ENCODE peak calls at places on chromosomes 11 and 22, in five cellular contexts. N is K562, P is H1, M is HepG2, U is GM12878. K is an unnamed sample.

GRCh38 chr11:94175545-94175944 is 46.9 kb downstream of the PANX1 start:
- DNase-seq in U (no peak), M (no peak), N (no peak), P (no peak), K (no peak)

GRCh38 chr11:910589-911030 is at the start of gene CHID1:
- DNase-seq in U (no peak), N (peak; percentile 98), P (peak; percentile 95), M (peak; percentile 79), K (peak; percentile 100)

GRCh38 chr22:42439821-42440674 is 7.8 kb upstream of the NFAM1 start:
- DNase-seq in M (no peak), U (no peak), N (no peak), P (no peak), K (no peak)

GRCh38 chr11:103681855-103682254 is 354.6 kb upstream of the DDI1 start:
- DNase-seq in N (no peak), M (no peak), P (no peak), U (no peak), K (no peak)

GRCh38 chr11:12137938-12138731 is 27.7 kb downstream of the MICAL2 start:
- DNase-seq in M (no peak), U (no peak), N (no peak), P (no peak), K (peak; percentile 38)

GRCh38 chr11:125170001-125170405 is 5.5 kb downstream of the PKNOX2 start:
- DNase-seq in P (no peak), M (no peak), N (no peak), U (no peak), K (no peak)

GRCh38 chr11:8756201-8756600 is 73.6 kb downstream of the RPL27A start:
- DNase-seq in N (no peak), P (no peak), M (no peak), U (no peak), K (no peak)

GRCh38 chr11:71240061-71240690 is 12.2 kb downstream of the SHANK2 start:
- DNase-seq in P (no peak), U (no peak), M (no peak), N (no peak), K (peak; percentile 3)

GRCh38 chr11:369336-370018 is at the start of gene B4GALNT4:
- DNase-seq in N (peak; percentile 93), U (no peak), M (no peak), P (no peak), K (peak; percentile 99)

GRCh38 chr11:12914401-12914912 is 94.7 kb upstream of the RASSF10 start:
- DNase-seq in N (peak; percentile 65), U (no peak), M (no peak), P (peak; percentile 89), K (peak; percentile 82)

GRCh38 chr11:14093065-14093464 is 130.5 kb downstream of the SPON1 start:
- DNase-seq in U (no peak), N (no peak), P (no peak), M (no peak), K (no peak)

GRCh38 chr11:97638825-97639224 is 1249.0 kb downstream of the JRKL start:
- DNase-seq in P (no peak), U (no peak), M (no peak), N (no peak), K (no peak)

GRCh38 chr22:35797411-35797810 is 79.7 kb downstream of the APOL5 start:
- DNase-seq in M (no peak), P (no peak), U (no peak), N (no peak), K (no peak)

GRCh38 chr11:17703951-17704350 is 15.4 kb upstream of the MYOD1 start:
- DNase-seq in M (no peak), N (peak; percentile 68), U (peak; percentile 5), P (no peak), K (no peak)

GRCh38 chr11:12599408-12600143 is 74.6 kb upstream of the TEAD1 start:
- DNase-seq in M (peak; percentile 91), P (peak; percentile 89), N (peak; percentile 62), U (peak; percentile 2), K (no peak)

GRCh38 chr22:25208743-25209505 is 9.3 kb downstream of the CRYBB3 start:
- DNase-seq in P (no peak), U (no peak), M (no peak), N (no peak), K (no peak)

GRCh38 chr11:121863126-121863525 is 252.9 kb downstream of the BLID start:
- DNase-seq in M (no peak), N (no peak), P (no peak), U (no peak), K (no peak)

GRCh38 chr11:103729653-103730052 is 306.8 kb upstream of the DDI1 start:
- DNase-seq in P (no peak), U (no peak), M (no peak), N (no peak), K (no peak)

GRCh38 chr22:21590809-21591641 is 23.5 kb downstream of the UBE2L3 start:
- DNase-seq in P (no peak), N (no peak), M (no peak), U (no peak), K (no peak)

GRCh38 chr11:122214567-122214966 is 98.6 kb upstream of the BLID start:
- DNase-seq in N (no peak), P (no peak), U (no peak), M (no peak), K (no peak)

GRCh38 chr22:27697888-27698287 is 103.7 kb downstream of the MN1 start:
- DNase-seq in N (no peak), U (no peak), P (no peak), M (no peak), K (no peak)

GRCh38 chr11:129881570-129882170 is 13.7 kb downstream of the NFRKB start:
- DNase-seq in N (peak; percentile 52), U (no peak), P (peak; percentile 79), M (peak; percentile 30), K (peak; percentile 74)

GRCh38 chr11:59249535-59249934 is 36.8 kb upstream of the MPEG1 start:
- DNase-seq in U (no peak), N (no peak), P (no peak), M (no peak), K (no peak)

GRCh38 chr11:33655842-33656600 is 44.6 kb downstream of the C11orf91 start:
- DNase-seq in P (peak; percentile 22), M (no peak), U (peak; percentile 53), N (no peak), K (no peak)

GRCh38 chr22:42893366-42894150 is 36.5 kb upstream of the ARFGAP3 start:
- DNase-seq in P (no peak), N (no peak), M (no peak), U (no peak), K (no peak)

GRCh38 chr11:94675239-94675638 is 92.9 kb upstream of the AMOTL1 start:
- DNase-seq in U (no peak), M (no peak), N (no peak), P (no peak), K (no peak)

GRCh38 chr22:30891781-30892180 is 76.8 kb downstream of the MORC2 start:
- DNase-seq in M (no peak), P (peak; percentile 27), N (no peak), U (no peak), K (peak; percentile 17)

GRCh38 chr11:90722552-90723190 is 499.8 kb upstream of the CHORDC1 start:
- DNase-seq in M (peak; percentile 68), U (no peak), P (no peak), N (no peak), K (no peak)

GRCh38 chr11:59802639-59803176 is 7.9 kb downstream of the MRPL16 start:
- DNase-seq in N (peak; percentile 39), P (no peak), U (no peak), M (peak; percentile 51), K (peak; percentile 42)

GRCh38 chr11:9357041-9357440 is 27.4 kb upstream of the IPO7 start:
- DNase-seq in U (no peak), M (no peak), P (no peak), N (no peak), K (no peak)

GRCh38 chr11:40467771-40468170 is 991.7 kb downstream of the LRRC4C start:
- DNase-seq in U (no peak), M (no peak), N (no peak), P (no peak), K (no peak)
- TF ChIP-seq USF2 in U (no peak), M (no peak), N (no peak), P (no peak), K (no peak)

GRCh38 chr11:65696802-65697552 is 15.1 kb upstream of the KAT5 start:
- DNase-seq in M (no peak), P (no peak), N (no peak), U (no peak), K (no peak)
- TF ChIP-seq TAF1 in M (no peak), P (no peak), N (no peak), U (no peak), K (no peak)

GRCh38 chr11:74641289-74641688 is 48.9 kb downstream of the POLD3 start:
- DNase-seq in M (no peak), U (no peak), P (no peak), N (peak; percentile 73), K (no peak)

GRCh38 chr11:74634537-74634936 is 42.2 kb downstream of the POLD3 start:
- DNase-seq in U (no peak), M (peak; percentile 18), N (peak; percentile 63), P (no peak), K (no peak)

GRCh38 chr11:74639533-74639932 is 47.2 kb downstream of the POLD3 start:
- DNase-seq in N (peak; percentile 26), P (no peak), M (no peak), U (no peak), K (no peak)

GRCh38 chr11:74633406-74634393 is 41.3 kb downstream of the POLD3 start:
- DNase-seq in P (no peak), M (no peak), N (no peak), U (no peak), K (no peak)

DNA sequence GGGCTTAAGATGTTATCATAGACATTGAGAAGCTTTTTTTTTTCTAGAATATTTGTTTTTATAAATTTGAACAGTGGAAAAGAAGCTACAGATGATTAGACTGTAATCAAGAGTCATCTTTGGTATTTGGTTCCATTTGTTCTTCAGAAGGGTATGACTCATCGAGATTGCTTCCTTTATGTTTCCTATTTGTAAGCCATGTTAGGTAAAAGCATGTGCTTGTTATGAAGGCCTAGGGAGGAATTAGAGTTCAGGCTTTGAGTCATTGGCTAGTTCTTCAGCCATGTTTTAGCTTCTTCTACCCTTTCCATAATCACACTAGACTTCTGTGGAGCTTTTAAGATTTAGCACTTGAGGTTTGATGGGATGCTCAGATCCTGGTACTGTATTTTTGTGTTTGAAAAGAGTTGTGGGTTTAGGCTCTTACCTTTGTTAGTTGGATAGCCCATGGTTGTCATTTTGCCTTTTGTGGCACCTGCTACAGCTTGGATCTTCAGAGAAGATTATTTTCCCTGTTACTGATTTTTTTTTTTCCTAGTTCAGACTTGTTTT is 44.3 kb downstream of the POLD3 start:
- DNase-seq in U (no peak), N (no peak), M (no peak), P (no peak), K (no peak)
- H3K27ac ChIP-seq in U (no peak overlapping the region), N (peak overlapping the region; percentile 10), M (no peak overlapping the region), P (no peak overlapping the region), K (peak overlapping the region; percentile 80)

GRCh38 chr11:84543367-84544159 is 1083.6 kb downstream of the DLG2 start:
- DNase-seq in N (no peak), U (no peak), P (peak; percentile 88), M (no peak), K (peak; percentile 8)

GRCh38 chr11:84552791-84553190 is 1074.4 kb downstream of the DLG2 start:
- DNase-seq in U (no peak), P (no peak), N (no peak), M (no peak), K (no peak)

DNA sequence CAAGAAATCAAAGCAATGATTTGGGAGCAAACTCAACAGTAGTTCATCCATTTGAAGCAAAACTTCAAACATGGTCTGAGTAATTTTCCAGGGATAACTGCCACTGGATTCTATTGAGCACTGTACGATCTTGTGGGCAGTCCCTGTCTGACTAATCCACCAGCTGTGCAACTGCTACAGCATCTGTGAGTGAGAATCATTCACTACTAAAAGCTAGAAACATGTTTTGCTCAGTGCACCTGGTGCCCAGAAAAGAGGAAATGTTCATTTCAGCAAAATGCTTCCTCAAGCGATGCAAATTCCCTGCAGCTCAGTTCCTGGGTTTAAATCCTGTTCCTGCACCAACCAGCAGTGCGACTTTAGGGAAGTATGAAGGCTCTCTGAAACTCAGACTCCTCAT is 1077.9 kb downstream of the DLG2 start:
- DNase-seq in P (no peak), N (no peak), U (no peak), M (no peak), K (no peak)
- TF ChIP-seq USF2 in P (no peak), N (no peak), U (no peak), M (no peak), K (no peak)